ENCODE peak calls at places on chromosome 1, in four cellular contexts. L is ovary, K is EL, F is T-helper 17 cell. M is an unnamed sample.

GRCh38 chr1:20479840-20480239 is 6.2 kb downstream of the CAMK2N1 start:
- DNase-seq in K (no peak), F (no peak), L (no peak), M (no peak)

GRCh38 chr1:66725885-66726665 is 26.2 kb upstream of the DYNLT5 start:
- DNase-seq in L (no peak), K (peak), F (no peak), M (peak)

GRCh38 chr1:54791880-54792522 is 9.1 kb downstream of the TTC22 start:
- DNase-seq in F (no peak), K (peak), L (no peak), M (no peak)

GRCh38 chr1:150162862-150163706 is 13.4 kb downstream of the PLEKHO1 start:
- DNase-seq in K (peak), F (no peak), L (peak), M (peak)

GRCh38 chr1:4425892-4426291 is 228.5 kb upstream of the AJAP1 start:
- DNase-seq in F (no peak), K (no peak), L (no peak), M (no peak)

GRCh38 chr1:185652348-185652747 is 81.8 kb upstream of the HMCN1 start:
- DNase-seq in K (no peak), L (no peak), F (no peak), M (no peak)

GRCh38 chr1:167532964-167533824 is 14.9 kb upstream of the CD247 start:
- DNase-seq in L (peak), K (no peak), F (no peak), M (no peak)

GRCh38 chr1:3462356-3463012 is 8.0 kb downstream of the ARHGEF16 start:
- DNase-seq in K (no peak), F (no peak), L (no peak), M (no peak)

GRCh38 chr1:77313491-77313890 is 31.7 kb downstream of the AK5 start:
- DNase-seq in K (peak), F (no peak), L (no peak), M (no peak)

GRCh38 chr1:234731371-234732085 is 121.5 kb upstream of the IRF2BP2 start:
- DNase-seq in K (peak), L (no peak), F (peak), M (peak)

GRCh38 chr1:236021424-236022135 is 43.3 kb downstream of the NID1 start:
- DNase-seq in K (no peak), F (no peak), L (no peak), M (no peak)

GRCh38 chr1:160904783-160905616 is 20.0 kb upstream of the ITLN1 start:
- DNase-seq in K (no peak), L (no peak), F (no peak), M (no peak)

GRCh38 chr1:230425252-230426061 is 675 bp downstream of the PGBD5 start:
- DNase-seq in L (peak), F (no peak), K (no peak), M (no peak)

GRCh38 chr1:106620521-106620954 is 435.9 kb upstream of the PRMT6 start:
- DNase-seq in K (peak), F (no peak), L (no peak), M (no peak)

GRCh38 chr1:153696741-153697140 is 18.3 kb downstream of the NPR1 start:
- DNase-seq in K (no peak), F (no peak), L (no peak), M (no peak)

GRCh38 chr1:65292861-65293593 is 16.3 kb upstream of the DNAJC6 start:
- DNase-seq in F (no peak), K (no peak), L (no peak), M (no peak)

GRCh38 chr1:211013346-211014240 is 120.4 kb downstream of the KCNH1 start:
- DNase-seq in L (no peak), F (no peak), K (peak), M (no peak)

GRCh38 chr1:43621861-43622260 is 28.1 kb upstream of the KDM4A start:
- DNase-seq in K (no peak), F (no peak), L (peak), M (no peak)

GRCh38 chr1:111488669-111489068 is 14.8 kb downstream of the ADORA3 start:
- DNase-seq in F (no peak), L (no peak), K (no peak), M (no peak)